ENCODE peak calls at places on chromosomes 11 and 22, in five cellular contexts. One of them, this sample, is unnamed.

GRCh38 chr11:112795142-112795815 is 165.9 kb upstream of the NCAM1 start:
- DNase-seq in tibial artery: peak
- DNase-seq in activated CD8-positive, alpha-beta memory T cell treated with anti-CD3 and anti-CD28 coated beads for 48 hours: no peak
- DNase-seq in left cardiac atrium: peak
- DNase-seq in NCI-H1105: no peak
- DNase-seq in this sample: no peak

GRCh38 chr11:130159657-130160459 is at the start of gene ST14:
- DNase-seq in activated CD8-positive, alpha-beta memory T cell treated with anti-CD3 and anti-CD28 coated beads for 48 hours: no peak
- DNase-seq in left cardiac atrium: no peak
- DNase-seq in NCI-H1105: peak
- DNase-seq in tibial artery: no peak
- DNase-seq in this sample: peak

GRCh38 chr22:26430600-26430999 is 1.5 kb downstream of the ASPHD2 start:
- DNase-seq in NCI-H1105: no peak
- DNase-seq in left cardiac atrium: no peak
- DNase-seq in tibial artery: no peak
- DNase-seq in activated CD8-positive, alpha-beta memory T cell treated with anti-CD3 and anti-CD28 coated beads for 48 hours: no peak
- DNase-seq in this sample: no peak

GRCh38 chr11:86106916-86107315 is 38.0 kb upstream of the PICALM start:
- DNase-seq in left cardiac atrium: no peak
- DNase-seq in NCI-H1105: no peak
- DNase-seq in activated CD8-positive, alpha-beta memory T cell treated with anti-CD3 and anti-CD28 coated beads for 48 hours: no peak
- DNase-seq in tibial artery: no peak
- DNase-seq in this sample: no peak

GRCh38 chr11:113436672-113437252 is 38.4 kb downstream of the DRD2 start:
- DNase-seq in tibial artery: no peak
- DNase-seq in left cardiac atrium: no peak
- DNase-seq in activated CD8-positive, alpha-beta memory T cell treated with anti-CD3 and anti-CD28 coated beads for 48 hours: no peak
- DNase-seq in NCI-H1105: no peak
- DNase-seq in this sample: no peak

GRCh38 chr22:29469755-29470154 is 10.3 kb upstream of the NEFH start:
- DNase-seq in left cardiac atrium: no peak
- DNase-seq in NCI-H1105: no peak
- DNase-seq in tibial artery: no peak
- DNase-seq in activated CD8-positive, alpha-beta memory T cell treated with anti-CD3 and anti-CD28 coated beads for 48 hours: no peak
- DNase-seq in this sample: no peak

GRCh38 chr11:102552447-102553200 is 22.1 kb upstream of the MMP7 start:
- DNase-seq in tibial artery: no peak
- DNase-seq in NCI-H1105: no peak
- DNase-seq in activated CD8-positive, alpha-beta memory T cell treated with anti-CD3 and anti-CD28 coated beads for 48 hours: no peak
- DNase-seq in left cardiac atrium: no peak
- DNase-seq in this sample: no peak

GRCh38 chr22:29146771-29147170 is 58.9 kb upstream of the EMID1 start:
- DNase-seq in tibial artery: no peak
- DNase-seq in left cardiac atrium: no peak
- DNase-seq in NCI-H1105: no peak
- DNase-seq in activated CD8-positive, alpha-beta memory T cell treated with anti-CD3 and anti-CD28 coated beads for 48 hours: no peak
- DNase-seq in this sample: no peak

GRCh38 chr22:17119481-17120202 is 1.5 kb downstream of the TMEM121B start:
- DNase-seq in NCI-H1105: no peak
- DNase-seq in tibial artery: no peak
- DNase-seq in left cardiac atrium: peak
- DNase-seq in activated CD8-positive, alpha-beta memory T cell treated with anti-CD3 and anti-CD28 coated beads for 48 hours: no peak
- DNase-seq in this sample: no peak

GRCh38 chr11:17634776-17635550 is 84.4 kb upstream of the MYOD1 start:
- DNase-seq in activated CD8-positive, alpha-beta memory T cell treated with anti-CD3 and anti-CD28 coated beads for 48 hours: no peak
- DNase-seq in tibial artery: no peak
- DNase-seq in NCI-H1105: no peak
- DNase-seq in left cardiac atrium: no peak
- DNase-seq in this sample: no peak

GRCh38 chr11:75768909-75769771 is 562 bp downstream of the DGAT2 start:
- DNase-seq in tibial artery: no peak
- DNase-seq in NCI-H1105: no peak
- DNase-seq in activated CD8-positive, alpha-beta memory T cell treated with anti-CD3 and anti-CD28 coated beads for 48 hours: no peak
- DNase-seq in left cardiac atrium: no peak
- DNase-seq in this sample: no peak

GRCh38 chr11:77107950-77108349 is 5.3 kb downstream of the OMP start:
- DNase-seq in left cardiac atrium: peak
- DNase-seq in NCI-H1105: no peak
- DNase-seq in activated CD8-positive, alpha-beta memory T cell treated with anti-CD3 and anti-CD28 coated beads for 48 hours: no peak
- DNase-seq in tibial artery: peak
- DNase-seq in this sample: no peak

GRCh38 chr11:97729546-97730272 is 1291.0 kb upstream of the CNTN5 start:
- DNase-seq in left cardiac atrium: no peak
- DNase-seq in tibial artery: no peak
- DNase-seq in activated CD8-positive, alpha-beta memory T cell treated with anti-CD3 and anti-CD28 coated beads for 48 hours: no peak
- DNase-seq in NCI-H1105: no peak
- DNase-seq in this sample: no peak

GRCh38 chr11:129704831-129705230 is 110.8 kb upstream of the TMEM45B start:
- DNase-seq in tibial artery: peak
- DNase-seq in activated CD8-positive, alpha-beta memory T cell treated with anti-CD3 and anti-CD28 coated beads for 48 hours: no peak
- DNase-seq in left cardiac atrium: no peak
- DNase-seq in NCI-H1105: no peak
- DNase-seq in this sample: no peak

GRCh38 chr11:1568451-1568911 is 3.6 kb downstream of the DUSP8 start:
- DNase-seq in tibial artery: peak
- DNase-seq in left cardiac atrium: peak
- DNase-seq in NCI-H1105: peak
- DNase-seq in activated CD8-positive, alpha-beta memory T cell treated with anti-CD3 and anti-CD28 coated beads for 48 hours: no peak
- DNase-seq in this sample: no peak

GRCh38 chr11:1089738-1090599 is 15.3 kb downstream of the MUC2 start:
- DNase-seq in left cardiac atrium: peak
- DNase-seq in activated CD8-positive, alpha-beta memory T cell treated with anti-CD3 and anti-CD28 coated beads for 48 hours: no peak
- DNase-seq in NCI-H1105: no peak
- DNase-seq in tibial artery: no peak
- DNase-seq in this sample: no peak

GRCh38 chr11:2995893-2996554 is 3.9 kb upstream of the NAP1L4 start:
- DNase-seq in left cardiac atrium: no peak
- DNase-seq in NCI-H1105: no peak
- DNase-seq in activated CD8-positive, alpha-beta memory T cell treated with anti-CD3 and anti-CD28 coated beads for 48 hours: no peak
- DNase-seq in tibial artery: no peak
- DNase-seq in this sample: no peak

GRCh38 chr11:1498262-1498661 is 11.7 kb upstream of the MOB2 start:
- DNase-seq in activated CD8-positive, alpha-beta memory T cell treated with anti-CD3 and anti-CD28 coated beads for 48 hours: no peak
- DNase-seq in left cardiac atrium: no peak
- DNase-seq in NCI-H1105: no peak
- DNase-seq in tibial artery: peak
- DNase-seq in this sample: no peak

GRCh38 chr11:898160-898517 is 12.5 kb downstream of the CHID1 start:
- DNase-seq in NCI-H1105: peak
- DNase-seq in activated CD8-positive, alpha-beta memory T cell treated with anti-CD3 and anti-CD28 coated beads for 48 hours: no peak
- DNase-seq in left cardiac atrium: no peak
- DNase-seq in tibial artery: no peak
- DNase-seq in this sample: no peak

GRCh38 chr11:117861151-117862018 is 15.1 kb downstream of the FXYD6 start:
- DNase-seq in left cardiac atrium: peak
- DNase-seq in NCI-H1105: peak
- DNase-seq in activated CD8-positive, alpha-beta memory T cell treated with anti-CD3 and anti-CD28 coated beads for 48 hours: no peak
- DNase-seq in tibial artery: no peak
- DNase-seq in this sample: peak

GRCh38 chr22:49045276-49045675 is 782.4 kb downstream of the BRD1 start:
- DNase-seq in left cardiac atrium: no peak
- DNase-seq in activated CD8-positive, alpha-beta memory T cell treated with anti-CD3 and anti-CD28 coated beads for 48 hours: no peak
- DNase-seq in tibial artery: no peak
- DNase-seq in NCI-H1105: no peak
- DNase-seq in this sample: no peak

GRCh38 chr11:112172362-112172994 is 2.8 kb upstream of the BCO2 start:
- DNase-seq in NCI-H1105: no peak
- DNase-seq in tibial artery: no peak
- DNase-seq in left cardiac atrium: no peak
- DNase-seq in activated CD8-positive, alpha-beta memory T cell treated with anti-CD3 and anti-CD28 coated beads for 48 hours: no peak
- DNase-seq in this sample: no peak

GRCh38 chr11:93169950-93170561 is 27.7 kb downstream of the SLC36A4 start:
- DNase-seq in left cardiac atrium: no peak
- DNase-seq in NCI-H1105: peak
- DNase-seq in tibial artery: no peak
- DNase-seq in activated CD8-positive, alpha-beta memory T cell treated with anti-CD3 and anti-CD28 coated beads for 48 hours: no peak
- DNase-seq in this sample: no peak

GRCh38 chr11:64250875-64251721 is at the start of gene PLCB3:
- DNase-seq in NCI-H1105: peak
- DNase-seq in left cardiac atrium: no peak
- DNase-seq in tibial artery: no peak
- DNase-seq in activated CD8-positive, alpha-beta memory T cell treated with anti-CD3 and anti-CD28 coated beads for 48 hours: no peak
- DNase-seq in this sample: peak

GRCh38 chr22:35506259-35506570 is 34.4 kb upstream of the RASD2 start:
- DNase-seq in tibial artery: no peak
- DNase-seq in activated CD8-positive, alpha-beta memory T cell treated with anti-CD3 and anti-CD28 coated beads for 48 hours: no peak
- DNase-seq in left cardiac atrium: no peak
- DNase-seq in NCI-H1105: no peak
- DNase-seq in this sample: no peak

GRCh38 chr11:67657300-67657699 is 6.8 kb upstream of the ACY3 start:
- DNase-seq in left cardiac atrium: no peak
- DNase-seq in NCI-H1105: no peak
- DNase-seq in activated CD8-positive, alpha-beta memory T cell treated with anti-CD3 and anti-CD28 coated beads for 48 hours: no peak
- DNase-seq in tibial artery: no peak
- DNase-seq in this sample: no peak

GRCh38 chr11:134535029-134536025 is 123.3 kb upstream of the B3GAT1 start:
- DNase-seq in tibial artery: no peak
- DNase-seq in activated CD8-positive, alpha-beta memory T cell treated with anti-CD3 and anti-CD28 coated beads for 48 hours: no peak
- DNase-seq in NCI-H1105: no peak
- DNase-seq in left cardiac atrium: no peak
- DNase-seq in this sample: no peak

GRCh38 chr11:64872790-64873488 is 5.5 kb downstream of the EHD1 start:
- DNase-seq in left cardiac atrium: no peak
- DNase-seq in tibial artery: no peak
- DNase-seq in activated CD8-positive, alpha-beta memory T cell treated with anti-CD3 and anti-CD28 coated beads for 48 hours: no peak
- DNase-seq in NCI-H1105: no peak
- DNase-seq in this sample: no peak

GRCh38 chr22:19432092-19432844 is at the start of gene MRPL40:
- DNase-seq in NCI-H1105: peak
- DNase-seq in tibial artery: peak
- DNase-seq in activated CD8-positive, alpha-beta memory T cell treated with anti-CD3 and anti-CD28 coated beads for 48 hours: peak
- DNase-seq in left cardiac atrium: peak
- DNase-seq in this sample: peak

GRCh38 chr11:118435233-118435892 is 929 bp upstream of the KMT2A start:
- DNase-seq in NCI-H1105: peak
- DNase-seq in left cardiac atrium: peak
- DNase-seq in tibial artery: peak
- DNase-seq in activated CD8-positive, alpha-beta memory T cell treated with anti-CD3 and anti-CD28 coated beads for 48 hours: peak
- DNase-seq in this sample: peak

GRCh38 chr22:31683181-31684105 is 21.4 kb upstream of the PISD start:
- DNase-seq in activated CD8-positive, alpha-beta memory T cell treated with anti-CD3 and anti-CD28 coated beads for 48 hours: no peak
- DNase-seq in left cardiac atrium: no peak
- DNase-seq in NCI-H1105: no peak
- DNase-seq in tibial artery: no peak
- DNase-seq in this sample: no peak

GRCh38 chr22:44341431-44342346 is 28.9 kb upstream of the SHISAL1 start:
- DNase-seq in left cardiac atrium: peak
- DNase-seq in activated CD8-positive, alpha-beta memory T cell treated with anti-CD3 and anti-CD28 coated beads for 48 hours: no peak
- DNase-seq in NCI-H1105: no peak
- DNase-seq in tibial artery: peak
- DNase-seq in this sample: no peak